ENCODE peak calls at places on chromosomes 12 and 14, in ten cellular contexts. R is Right ventricle myocardium superior; G is Daoy; P is tibial nerve; N is hypothalamus; D is fibroblast of the conjunctiva; V is amniotic stem cell; M is WTC11; X is NAMALWA; F is CD4-positive, alpha-beta T cell. B is an unnamed sample.

GRCh38 chr14:87615822-87616679 is 376.9 kb downstream of the GALC start:
- DNase-seq in X (peak; percentile 72), R (no peak), M (peak; percentile 76), P (peak; percentile 55), N (no peak), V (no peak), D (peak; percentile 22), F (no peak), G (peak; percentile 48), B (peak; percentile 31)

GRCh38 chr14:103427485-103428443 is 42.5 kb downstream of the MARK3 start:
- DNase-seq in N (no peak), X (peak; percentile 6), D (peak; percentile 47), F (no peak), V (no peak), P (no peak), R (no peak), G (peak; percentile 93), M (peak; percentile 19), B (peak; percentile 34)

GRCh38 chr14:55097894-55098560 is 31.0 kb upstream of the LGALS3 start:
- DNase-seq in D (no peak), N (no peak), P (peak; percentile 72), F (no peak), R (no peak), M (no peak), G (no peak), V (no peak), X (peak; percentile 22), B (peak; percentile 40)

GRCh38 chr12:51759175-51759574 is 89.3 kb downstream of the FIGNL2 start:
- DNase-seq in R (no peak), N (no peak), F (no peak), M (no peak), X (no peak), P (no peak), G (peak; percentile 9), D (no peak), V (no peak), B (no peak)

GRCh38 chr14:23661542-23661941 is 25.4 kb downstream of the DHRS2 start:
- DNase-seq in G (no peak), R (no peak), M (no peak), D (no peak), X (no peak), V (no peak), N (no peak), F (no peak), P (no peak), B (no peak)

GRCh38 chr14:74580275-74580672 is 31.8 kb downstream of the LTBP2 start:
- DNase-seq in N (no peak), D (no peak), X (no peak), G (no peak), P (no peak), V (no peak), M (no peak), R (no peak), F (no peak), B (no peak)

GRCh38 chr12:89574736-89575208 is 48.9 kb upstream of the POC1B start:
- DNase-seq in X (peak; percentile 8), M (no peak), G (peak; percentile 35), D (peak; percentile 57), F (no peak), R (no peak), N (no peak), V (no peak), P (no peak), B (no peak)

GRCh38 chr12:63154560-63154959 is 3.6 kb upstream of the AVPR1A start:
- DNase-seq in M (no peak), R (no peak), V (no peak), X (no peak), N (no peak), F (no peak), P (no peak), G (no peak), D (no peak), B (no peak)

GRCh38 chr12:14986449-14986848 is 13.6 kb downstream of the PDE6H start:
- DNase-seq in P (no peak), M (no peak), F (no peak), X (no peak), V (no peak), N (no peak), D (no peak), G (no peak), R (no peak), B (no peak)

GRCh38 chr12:130838951-130839769 is at the start of gene STX2:
- DNase-seq in R (peak; percentile 93), V (peak; percentile 79), N (peak; percentile 71), D (peak; percentile 63), X (peak; percentile 85), F (peak; percentile 91), G (peak; percentile 90), M (peak; percentile 78), P (peak; percentile 80), B (peak; percentile 92)

GRCh38 chr12:32662665-32663064 is 16.4 kb upstream of the DNM1L start:
- DNase-seq in N (no peak), F (no peak), G (no peak), X (no peak), P (no peak), M (no peak), R (no peak), D (no peak), V (no peak), B (no peak)

GRCh38 chr12:47930634-47931033 is 25.8 kb upstream of the VDR start:
- DNase-seq in F (no peak), N (no peak), D (no peak), G (no peak), P (no peak), M (no peak), X (no peak), V (no peak), R (no peak), B (no peak)

GRCh38 chr12:71945883-71946282 is 7.2 kb downstream of the TPH2 start:
- DNase-seq in P (no peak), D (no peak), G (no peak), X (no peak), V (no peak), M (no peak), F (no peak), N (no peak), R (no peak), B (no peak)

GRCh38 chr12:67910360-67911292 is 78.6 kb upstream of the IFNG-AS1 start:
- DNase-seq in G (peak; percentile 78), V (peak; percentile 87), R (no peak), F (no peak), D (peak; percentile 59), X (no peak), N (no peak), M (no peak), P (no peak), B (no peak)

GRCh38 chr12:6222009-6222702 is 22.0 kb downstream of the CD9 start:
- DNase-seq in R (no peak), F (no peak), D (no peak), N (no peak), X (no peak), V (no peak), P (no peak), M (no peak), G (no peak), B (no peak)

GRCh38 chr14:81427348-81428058 is 27.4 kb upstream of the STON2 start:
- DNase-seq in M (no peak), F (no peak), X (no peak), P (no peak), R (peak; percentile 58), N (no peak), G (peak; percentile 61), V (no peak), D (no peak), B (no peak)

GRCh38 chr12:80107221-80107620 is 7.9 kb downstream of the OTOGL start:
- DNase-seq in N (no peak), F (no peak), P (no peak), V (no peak), R (no peak), D (no peak), G (no peak), X (no peak), M (no peak), B (no peak)

GRCh38 chr14:92945959-92946846 is 23.3 kb downstream of the CHGA start:
- DNase-seq in N (no peak), G (peak; percentile 85), V (no peak), R (peak; percentile 81), M (no peak), X (no peak), D (peak; percentile 35), F (no peak), P (peak; percentile 19), B (no peak)

GRCh38 chr14:73105727-73106126 is 30.6 kb upstream of the PSEN1 start:
- DNase-seq in V (no peak), P (no peak), D (no peak), M (no peak), G (no peak), F (no peak), X (no peak), R (no peak), N (no peak), B (no peak)

GRCh38 chr12:51911788-51912711 is 4.7 kb downstream of the ACVRL1 start:
- DNase-seq in R (peak; percentile 78), D (no peak), X (no peak), G (peak; percentile 59), V (no peak), F (no peak), N (no peak), P (no peak), M (no peak), B (no peak)

GRCh38 chr12:91778091-91778819 is 367.4 kb downstream of the BTG1 start:
- DNase-seq in N (no peak), M (no peak), G (peak; percentile 16), D (no peak), P (no peak), F (no peak), R (no peak), V (no peak), X (peak; percentile 33), B (no peak)

GRCh38 chr12:52713960-52714886 is 10.9 kb upstream of the KRT77 start:
- DNase-seq in V (no peak), D (no peak), M (peak; percentile 65), P (no peak), N (no peak), G (peak; percentile 50), X (no peak), F (peak; percentile 8), R (no peak), B (no peak)

GRCh38 chr12:4141344-4142270 is 132.0 kb upstream of the CCND2 start:
- DNase-seq in D (no peak), R (no peak), G (no peak), N (no peak), V (no peak), M (no peak), F (no peak), P (no peak), X (no peak), B (no peak)

GRCh38 chr12:58443981-58444371 is 476.3 kb downstream of the LRIG3 start:
- DNase-seq in N (no peak), G (peak; percentile 19), P (no peak), M (no peak), F (no peak), V (no peak), X (no peak), D (peak; percentile 65), R (no peak), B (no peak)

GRCh38 chr14:94025720-94026119 is 420 bp upstream of the OTUB2 start:
- DNase-seq in M (no peak), V (no peak), R (no peak), F (no peak), N (no peak), X (no peak), P (no peak), D (no peak), G (no peak), B (no peak)

B was measured in activated CD4-positive, CD25-positive, alpha-beta regulatory T cell treated with anti-CD3 and anti-CD28 coated beads, Interleukin-2, amount 50 U/mL, for 72 hours.